ENCODE peak calls at places on chromosomes 7 and 10, in ten cellular contexts. One of them, this sample, is unnamed.

GRCh38 chr10:13395540-13395939 is 47.4 kb upstream of the SEPHS1 start:
- DNase-seq in sigmoid colon: no peak
- DNase-seq in Calu3: no peak
- DNase-seq in NB4: no peak
- DNase-seq in GM06990: no peak
- DNase-seq in kidney: no peak
- DNase-seq in activated B cell treated with CpG ODN at 0.5 μM for 24 hours: no peak
- DNase-seq in fibroblast of lung: no peak
- DNase-seq in breast epithelium: no peak
- DNase-seq in nephron progenitor cell: no peak
- DNase-seq in this sample: no peak

GRCh38 chr10:131874991-131875451 is 25.8 kb upstream of the PPP2R2D start:
- DNase-seq in GM06990: peak
- DNase-seq in activated B cell treated with CpG ODN at 0.5 μM for 24 hours: peak
- DNase-seq in breast epithelium: peak
- DNase-seq in kidney: peak
- DNase-seq in fibroblast of lung: peak
- DNase-seq in NB4: peak
- DNase-seq in nephron progenitor cell: peak
- DNase-seq in sigmoid colon: peak
- DNase-seq in Calu3: peak
- DNase-seq in this sample: peak

GRCh38 chr10:3830946-3831345 is 45.9 kb upstream of the KLF6 start:
- DNase-seq in GM06990: no peak
- DNase-seq in fibroblast of lung: no peak
- DNase-seq in breast epithelium: no peak
- DNase-seq in activated B cell treated with CpG ODN at 0.5 μM for 24 hours: no peak
- DNase-seq in Calu3: no peak
- DNase-seq in sigmoid colon: no peak
- DNase-seq in kidney: no peak
- DNase-seq in NB4: no peak
- DNase-seq in nephron progenitor cell: no peak
- DNase-seq in this sample: no peak

GRCh38 chr10:95906675-95907453 is 911 bp upstream of the CC2D2B start:
- DNase-seq in activated B cell treated with CpG ODN at 0.5 μM for 24 hours: no peak
- DNase-seq in kidney: no peak
- DNase-seq in NB4: peak
- DNase-seq in fibroblast of lung: peak
- DNase-seq in sigmoid colon: peak
- DNase-seq in breast epithelium: no peak
- DNase-seq in nephron progenitor cell: peak
- DNase-seq in GM06990: no peak
- DNase-seq in Calu3: peak
- DNase-seq in this sample: no peak

GRCh38 chr10:61906502-61906901 is 5.0 kb downstream of the ARID5B start:
- DNase-seq in Calu3: no peak
- DNase-seq in kidney: no peak
- DNase-seq in breast epithelium: no peak
- DNase-seq in GM06990: no peak
- DNase-seq in NB4: no peak
- DNase-seq in fibroblast of lung: no peak
- DNase-seq in nephron progenitor cell: no peak
- DNase-seq in activated B cell treated with CpG ODN at 0.5 μM for 24 hours: no peak
- DNase-seq in sigmoid colon: no peak
- DNase-seq in this sample: no peak

GRCh38 chr10:58399410-58399809 is 14.2 kb downstream of the TFAM start:
- DNase-seq in Calu3: no peak
- DNase-seq in NB4: no peak
- DNase-seq in nephron progenitor cell: no peak
- DNase-seq in fibroblast of lung: peak
- DNase-seq in GM06990: no peak
- DNase-seq in kidney: no peak
- DNase-seq in breast epithelium: no peak
- DNase-seq in activated B cell treated with CpG ODN at 0.5 μM for 24 hours: no peak
- DNase-seq in sigmoid colon: no peak
- DNase-seq in this sample: no peak

GRCh38 chr7:71785216-71785615 is 626.9 kb downstream of the CALN1 start:
- DNase-seq in Calu3: no peak
- DNase-seq in NB4: no peak
- DNase-seq in kidney: no peak
- DNase-seq in fibroblast of lung: no peak
- DNase-seq in activated B cell treated with CpG ODN at 0.5 μM for 24 hours: no peak
- DNase-seq in GM06990: no peak
- DNase-seq in sigmoid colon: no peak
- DNase-seq in nephron progenitor cell: no peak
- DNase-seq in breast epithelium: no peak
- DNase-seq in this sample: no peak

GRCh38 chr7:151829707-151830106 is 47.2 kb downstream of the PRKAG2 start:
- DNase-seq in Calu3: no peak
- DNase-seq in breast epithelium: no peak
- DNase-seq in GM06990: no peak
- DNase-seq in fibroblast of lung: no peak
- DNase-seq in NB4: no peak
- DNase-seq in nephron progenitor cell: no peak
- DNase-seq in kidney: peak
- DNase-seq in activated B cell treated with CpG ODN at 0.5 μM for 24 hours: no peak
- DNase-seq in sigmoid colon: no peak
- DNase-seq in this sample: no peak

GRCh38 chr10:110459600-110459999 is 38.1 kb upstream of the DUSP5 start:
- DNase-seq in kidney: no peak
- DNase-seq in GM06990: no peak
- DNase-seq in nephron progenitor cell: no peak
- DNase-seq in sigmoid colon: no peak
- DNase-seq in breast epithelium: no peak
- DNase-seq in NB4: no peak
- DNase-seq in fibroblast of lung: no peak
- DNase-seq in activated B cell treated with CpG ODN at 0.5 μM for 24 hours: no peak
- DNase-seq in Calu3: no peak
- DNase-seq in this sample: no peak

GRCh38 chr7:151233111-151233701 is 923 bp downstream of the CHPF2 start:
- DNase-seq in sigmoid colon: peak
- DNase-seq in breast epithelium: no peak
- DNase-seq in nephron progenitor cell: peak
- DNase-seq in NB4: peak
- DNase-seq in kidney: peak
- DNase-seq in Calu3: peak
- DNase-seq in GM06990: peak
- DNase-seq in activated B cell treated with CpG ODN at 0.5 μM for 24 hours: no peak
- DNase-seq in fibroblast of lung: peak
- DNase-seq in this sample: peak

GRCh38 chr10:93223336-93223735 is 149.6 kb downstream of the CYP26A1 start:
- DNase-seq in kidney: no peak
- DNase-seq in sigmoid colon: no peak
- DNase-seq in GM06990: no peak
- DNase-seq in nephron progenitor cell: no peak
- DNase-seq in fibroblast of lung: no peak
- DNase-seq in breast epithelium: no peak
- DNase-seq in NB4: no peak
- DNase-seq in Calu3: no peak
- DNase-seq in activated B cell treated with CpG ODN at 0.5 μM for 24 hours: no peak
- DNase-seq in this sample: no peak

GRCh38 chr10:80289451-80290287 is at the start of gene MAT1A:
- DNase-seq in breast epithelium: peak
- DNase-seq in NB4: peak
- DNase-seq in sigmoid colon: no peak
- DNase-seq in nephron progenitor cell: no peak
- DNase-seq in activated B cell treated with CpG ODN at 0.5 μM for 24 hours: no peak
- DNase-seq in fibroblast of lung: no peak
- DNase-seq in Calu3: no peak
- DNase-seq in GM06990: no peak
- DNase-seq in kidney: no peak
- DNase-seq in this sample: no peak

GRCh38 chr10:61452655-61453641 is at the start of gene TMEM26:
- DNase-seq in breast epithelium: no peak
- DNase-seq in NB4: no peak
- DNase-seq in kidney: peak
- DNase-seq in GM06990: peak
- DNase-seq in nephron progenitor cell: peak
- DNase-seq in sigmoid colon: peak
- DNase-seq in activated B cell treated with CpG ODN at 0.5 μM for 24 hours: no peak
- DNase-seq in Calu3: no peak
- DNase-seq in fibroblast of lung: peak
- DNase-seq in this sample: no peak

GRCh38 chr7:76515999-76516443 is 5.7 kb downstream of the UPK3B start:
- DNase-seq in kidney: no peak
- DNase-seq in nephron progenitor cell: no peak
- DNase-seq in Calu3: no peak
- DNase-seq in NB4: peak
- DNase-seq in activated B cell treated with CpG ODN at 0.5 μM for 24 hours: no peak
- DNase-seq in GM06990: peak
- DNase-seq in sigmoid colon: peak
- DNase-seq in breast epithelium: no peak
- DNase-seq in fibroblast of lung: peak
- DNase-seq in this sample: peak

GRCh38 chr10:49538381-49539319 is at the start of gene ERCC6:
- DNase-seq in NB4: peak
- DNase-seq in sigmoid colon: peak
- DNase-seq in GM06990: peak
- DNase-seq in kidney: peak
- DNase-seq in activated B cell treated with CpG ODN at 0.5 μM for 24 hours: peak
- DNase-seq in fibroblast of lung: peak
- DNase-seq in Calu3: peak
- DNase-seq in nephron progenitor cell: peak
- DNase-seq in breast epithelium: peak
- DNase-seq in this sample: peak
- TF ChIP-seq CTCF in NB4: no peak
- TF ChIP-seq CTCF in sigmoid colon: no peak
- TF ChIP-seq CTCF in GM06990: no peak
- TF ChIP-seq CTCF in kidney: no peak
- TF ChIP-seq CTCF in activated B cell treated with CpG ODN at 0.5 μM for 24 hours: no peak
- TF ChIP-seq CTCF in fibroblast of lung: no peak
- TF ChIP-seq CTCF in Calu3: no peak
- TF ChIP-seq CTCF in nephron progenitor cell: no peak
- TF ChIP-seq CTCF in breast epithelium: no peak
- TF ChIP-seq CTCF in this sample: no peak

DNA sequence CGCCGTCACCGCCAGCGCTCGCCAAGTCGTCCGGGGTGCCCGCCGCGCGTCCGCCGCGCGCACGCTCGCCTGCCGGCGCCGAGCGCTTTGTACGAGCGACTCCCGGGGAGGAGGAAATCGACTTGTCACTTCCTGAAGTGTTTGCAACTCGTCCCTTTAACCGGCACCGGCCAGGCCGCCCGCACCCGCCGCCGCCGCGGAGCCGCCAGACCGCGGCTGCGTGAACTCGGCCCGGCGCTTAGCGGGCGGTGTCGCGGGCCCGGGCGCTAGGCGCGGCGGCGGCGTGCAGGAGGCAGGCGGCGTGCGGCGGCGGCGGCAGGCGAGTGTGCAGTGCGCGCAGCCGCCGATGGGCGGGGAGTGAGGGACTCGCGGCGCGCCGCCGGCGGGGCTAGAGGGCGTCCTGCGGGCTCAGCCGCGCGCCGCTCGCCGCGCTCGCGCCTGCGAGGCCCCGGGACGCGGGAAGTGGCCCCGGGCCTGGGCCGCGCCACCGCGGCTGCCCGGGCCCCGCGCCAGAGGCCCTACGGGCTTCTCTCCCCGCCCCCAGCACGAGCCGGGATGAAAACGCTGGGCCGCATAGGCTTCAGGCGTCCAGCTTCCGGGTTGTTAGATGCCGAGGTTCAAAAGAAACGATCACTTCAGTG is at the start of gene FAM53B:
- DNase-seq in kidney: peak
- DNase-seq in breast epithelium: no peak
- DNase-seq in NB4: peak
- DNase-seq in GM06990: peak
- DNase-seq in nephron progenitor cell: peak
- DNase-seq in Calu3: peak
- DNase-seq in activated B cell treated with CpG ODN at 0.5 μM for 24 hours: peak
- DNase-seq in fibroblast of lung: peak
- DNase-seq in sigmoid colon: peak
- DNase-seq in this sample: peak
- TF ChIP-seq CTCF in kidney: peak
- TF ChIP-seq CTCF in breast epithelium: peak
- TF ChIP-seq CTCF in NB4: no peak
- TF ChIP-seq CTCF in GM06990: no peak
- TF ChIP-seq CTCF in nephron progenitor cell: no peak
- TF ChIP-seq CTCF in Calu3: no peak
- TF ChIP-seq CTCF in activated B cell treated with CpG ODN at 0.5 μM for 24 hours: no peak
- TF ChIP-seq CTCF in fibroblast of lung: no peak
- TF ChIP-seq CTCF in sigmoid colon: no peak
- TF ChIP-seq CTCF in this sample: no peak

DNA sequence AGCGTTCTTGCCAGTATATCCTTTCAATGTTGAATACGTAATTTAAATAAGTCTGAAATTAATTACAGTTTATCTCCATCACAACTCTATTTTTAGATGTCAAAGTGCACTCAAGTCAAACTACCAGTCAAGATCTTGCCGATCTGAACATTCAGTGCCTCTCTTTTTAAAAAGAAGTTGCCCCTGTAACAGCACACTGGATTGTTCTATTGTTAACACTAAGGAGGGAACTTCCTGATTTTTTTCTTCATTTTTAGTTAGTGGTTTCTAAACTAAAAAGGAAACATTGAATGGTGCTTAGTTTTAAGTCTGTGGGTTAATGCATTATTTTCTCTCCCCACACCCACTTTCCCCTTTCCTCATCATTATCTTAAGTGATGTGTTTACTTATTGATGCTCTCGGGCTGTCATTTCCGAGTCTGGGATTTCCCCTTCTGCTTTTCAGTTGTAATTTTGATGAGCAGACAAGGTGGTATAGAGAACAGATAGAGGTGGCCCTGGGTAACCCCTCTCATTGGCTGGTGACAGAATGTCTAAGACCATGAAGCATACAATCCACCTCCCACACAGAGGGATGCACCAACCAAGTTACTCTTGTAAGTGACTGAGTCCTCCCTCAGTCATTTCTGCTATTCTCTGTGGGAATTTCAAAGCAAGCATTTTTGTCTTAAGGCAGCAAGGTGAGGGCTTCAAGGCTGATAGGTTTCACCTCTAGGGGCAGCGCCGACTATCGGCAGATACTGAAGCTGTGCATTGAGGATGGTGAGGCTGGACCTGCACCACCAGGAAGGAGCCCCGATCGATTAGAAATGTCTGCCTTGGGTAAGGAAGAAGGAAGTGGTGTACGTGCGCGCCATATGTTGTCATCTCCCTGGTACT is 49.4 kb downstream of the CHN2 start:
- DNase-seq in kidney: no peak
- DNase-seq in Calu3: peak
- DNase-seq in nephron progenitor cell: no peak
- DNase-seq in activated B cell treated with CpG ODN at 0.5 μM for 24 hours: no peak
- DNase-seq in sigmoid colon: no peak
- DNase-seq in NB4: peak
- DNase-seq in breast epithelium: no peak
- DNase-seq in GM06990: peak
- DNase-seq in fibroblast of lung: no peak
- DNase-seq in this sample: no peak
- TF ChIP-seq CTCF in kidney: no peak
- TF ChIP-seq CTCF in Calu3: no peak
- TF ChIP-seq CTCF in nephron progenitor cell: no peak
- TF ChIP-seq CTCF in activated B cell treated with CpG ODN at 0.5 μM for 24 hours: no peak
- TF ChIP-seq CTCF in sigmoid colon: no peak
- TF ChIP-seq CTCF in NB4: peak
- TF ChIP-seq CTCF in breast epithelium: no peak
- TF ChIP-seq CTCF in GM06990: peak
- TF ChIP-seq CTCF in fibroblast of lung: no peak
- TF ChIP-seq CTCF in this sample: no peak

DNA sequence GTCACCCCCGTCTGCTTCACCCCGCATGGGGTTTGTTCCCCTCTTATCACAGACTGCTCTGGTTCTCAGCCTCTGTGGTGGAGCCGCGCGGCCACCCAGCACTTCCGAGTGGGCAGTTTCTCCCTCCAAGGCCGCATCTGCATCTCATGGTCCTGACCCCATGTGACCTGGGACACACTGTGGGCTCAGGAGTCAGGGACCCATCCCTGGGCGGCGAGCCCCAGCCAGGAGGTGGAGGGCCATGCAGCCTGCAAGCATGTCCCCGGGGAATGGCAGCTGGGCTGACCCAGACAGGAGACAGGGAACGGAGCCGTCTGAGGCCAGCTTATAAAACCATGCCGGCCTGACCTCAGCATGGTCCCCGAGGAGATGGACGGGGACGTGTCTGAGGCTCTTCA is 25.2 kb upstream of the TTYH3 start:
- DNase-seq in Calu3: no peak
- DNase-seq in activated B cell treated with CpG ODN at 0.5 μM for 24 hours: no peak
- DNase-seq in nephron progenitor cell: no peak
- DNase-seq in kidney: peak
- DNase-seq in GM06990: no peak
- DNase-seq in breast epithelium: no peak
- DNase-seq in fibroblast of lung: no peak
- DNase-seq in sigmoid colon: no peak
- DNase-seq in NB4: no peak
- DNase-seq in this sample: no peak
- TF ChIP-seq CTCF in Calu3: no peak
- TF ChIP-seq CTCF in activated B cell treated with CpG ODN at 0.5 μM for 24 hours: no peak
- TF ChIP-seq CTCF in nephron progenitor cell: no peak
- TF ChIP-seq CTCF in kidney: no peak
- TF ChIP-seq CTCF in GM06990: no peak
- TF ChIP-seq CTCF in breast epithelium: no peak
- TF ChIP-seq CTCF in fibroblast of lung: no peak
- TF ChIP-seq CTCF in sigmoid colon: no peak
- TF ChIP-seq CTCF in NB4: no peak
- TF ChIP-seq CTCF in this sample: no peak

This sample was measured in CD14-positive monocyte.